ENCODE peak calls at places on chromosome 17, in four cellular contexts. H is left ventricle myocardium inferior, G is T47D, O is GM10248. Q is an unnamed sample.

GRCh38 chr17:32240745-32241144 is 24.9 kb upstream of the RHBDL3 start:
- DNase-seq in G (peak; percentile 79), O (no peak), H (peak; percentile 62), Q (no peak)

GRCh38 chr17:527247-527646 is 174.6 kb upstream of the RPH3AL start:
- DNase-seq in H (no peak), O (no peak), G (no peak), Q (no peak)

GRCh38 chr17:37735165-37735564 is 9.7 kb downstream of the HNF1B start:
- DNase-seq in H (no peak), G (no peak), O (no peak), Q (no peak)

GRCh38 chr17:17366941-17367885 is 64.0 kb downstream of the NT5M start:
- DNase-seq in G (no peak), H (no peak), O (no peak), Q (no peak)

GRCh38 chr17:50115744-50116143 is 14.2 kb downstream of the SAMD14 start:
- DNase-seq in O (no peak), H (no peak), G (no peak), Q (no peak)

GRCh38 chr17:66347661-66348604 is 45.5 kb downstream of the PRKCA start:
- DNase-seq in G (peak; percentile 22), O (no peak), H (no peak), Q (no peak)

GRCh38 chr17:50865060-50865867 is 890 bp downstream of the TOB1 start:
- DNase-seq in O (peak; percentile 56), H (peak; percentile 64), G (peak; percentile 82), Q (peak; percentile 51)

GRCh38 chr17:30958187-30958586 is 12.7 kb upstream of the RNF135 start:
- DNase-seq in H (no peak), G (no peak), O (no peak), Q (no peak)

GRCh38 chr17:43832976-43833829 is at the start of gene MPP3:
- DNase-seq in G (peak; percentile 92), H (peak; percentile 76), O (peak; percentile 40), Q (peak; percentile 63)

GRCh38 chr17:82101767-82102679 is 4.0 kb upstream of the FASN start:
- DNase-seq in G (peak; percentile 72), H (no peak), O (no peak), Q (no peak)

GRCh38 chr17:78416791-78417530 is 38.5 kb downstream of the PGS1 start:
- DNase-seq in G (no peak), H (no peak), O (no peak), Q (no peak)

GRCh38 chr17:80889231-80889896 is 102.3 kb upstream of the CHMP6 start:
- DNase-seq in H (no peak), G (no peak), O (no peak), Q (no peak)

GRCh38 chr17:30170415-30170987 is 53.9 kb downstream of the NSRP1 start:
- DNase-seq in H (no peak), G (no peak), O (no peak), Q (no peak)

GRCh38 chr17:7448461-7448860 is 3.6 kb downstream of the CHRNB1 start:
- DNase-seq in O (no peak), G (no peak), H (no peak), Q (no peak)

GRCh38 chr17:35849469-35850348 is 19.0 kb downstream of the HEATR9 start:
- DNase-seq in G (peak; percentile 85), H (no peak), O (peak; percentile 61), Q (peak; percentile 45)

GRCh38 chr17:69972251-69972650 is 102.8 kb upstream of the KCNJ16 start:
- DNase-seq in O (no peak), G (no peak), H (no peak), Q (no peak)

GRCh38 chr17:17075037-17075755 is 32.9 kb downstream of the MPRIP start:
- DNase-seq in H (peak; percentile 65), O (no peak), G (no peak), Q (no peak)

GRCh38 chr17:63697341-63698286 is 2.3 kb downstream of the LIMD2 start:
- DNase-seq in O (peak; percentile 72), G (peak; percentile 76), H (peak; percentile 54), Q (peak; percentile 78)

GRCh38 chr17:44076716-44077594 is 6.4 kb downstream of the G6PC3 start:
- DNase-seq in H (no peak), O (no peak), G (no peak), Q (no peak)

GRCh38 chr17:81867952-81868673 is 3.0 kb downstream of the ARHGDIA start:
- DNase-seq in H (no peak), G (peak; percentile 68), O (no peak), Q (no peak)

GRCh38 chr17:76085731-76086366 is 6.9 kb downstream of the ZACN start:
- DNase-seq in G (peak; percentile 33), O (no peak), H (no peak), Q (no peak)

GRCh38 chr17:29723283-29724047 is 100.8 kb upstream of the CORO6 start:
- DNase-seq in H (no peak), O (peak; percentile 28), G (no peak), Q (peak; percentile 44)

GRCh38 chr17:15510361-15510760 is 42.9 kb upstream of the CDRT4 start:
- DNase-seq in H (no peak), G (no peak), O (no peak), Q (no peak)

GRCh38 chr17:6147054-6147453 is 76.9 kb downstream of the WSCD1 start:
- DNase-seq in G (no peak), O (no peak), H (no peak), Q (no peak)

Q was measured in GM20000.